ENCODE peak calls at places on chromosomes 13 and 19, in eight cellular contexts. N, J, F, T, K, P, C and Q are unnamed samples.

GRCh38 chr19:33804021-33804799 is 7.5 kb downstream of the KCTD15 start:
- DNase-seq in F (no peak), J (peak), C (peak), P (peak), N (peak), K (peak), T (no peak), Q (no peak)

GRCh38 chr19:12090807-12091206 is 26.3 kb downstream of the ZNF844 start:
- DNase-seq in F (peak), T (peak), K (no peak), J (peak), P (peak), N (peak), C (no peak), Q (no peak)

GRCh38 chr19:41689993-41690800 is 2.1 kb upstream of the CEACAM7 start:
- DNase-seq in J (no peak), P (no peak), N (no peak), K (no peak), T (no peak), C (no peak), F (peak), Q (no peak)

GRCh38 chr13:29551214-29551613 is 44.3 kb downstream of the SLC7A1 start:
- DNase-seq in P (no peak), C (no peak), J (no peak), F (no peak), T (no peak), N (no peak), K (no peak), Q (no peak)

GRCh38 chr19:35596366-35596999 is 10.5 kb downstream of the PMIS2 start:
- DNase-seq in T (no peak), K (no peak), C (no peak), F (no peak), J (no peak), N (no peak), P (no peak), Q (no peak)

GRCh38 chr19:42333975-42334696 is 8.7 kb downstream of the MEGF8 start:
- DNase-seq in C (no peak), J (no peak), K (no peak), F (no peak), P (no peak), N (no peak), T (no peak), Q (no peak)

GRCh38 chr19:40671404-40671803 is 19.0 kb downstream of the NUMBL start:
- DNase-seq in T (no peak), J (no peak), F (no peak), C (no peak), P (no peak), N (no peak), K (no peak), Q (no peak)

GRCh38 chr19:33333615-33334014 is 31.3 kb upstream of the CEBPA start:
- DNase-seq in J (no peak), T (no peak), C (no peak), P (peak), N (no peak), F (no peak), K (no peak), Q (no peak)

GRCh38 chr13:40116008-40116407 is 460.5 kb downstream of the COG6 start:
- DNase-seq in K (peak), P (peak), N (peak), F (peak), T (no peak), C (no peak), J (peak), Q (peak)

GRCh38 chr13:27308941-27309340 is 38.3 kb downstream of the RASL11A start:
- DNase-seq in C (no peak), P (no peak), F (peak), T (no peak), N (no peak), K (no peak), J (no peak), Q (no peak)

GRCh38 chr13:111852701-111853100 is 214.2 kb upstream of the SOX1 start:
- DNase-seq in C (no peak), P (no peak), T (no peak), N (no peak), J (no peak), K (no peak), F (no peak), Q (no peak)

GRCh38 chr19:2534374-2535050 is 58.6 kb downstream of the GADD45B start:
- DNase-seq in J (no peak), K (no peak), F (no peak), T (no peak), N (no peak), C (no peak), P (no peak), Q (no peak)

GRCh38 chr13:105918842-105919741 is 616.4 kb downstream of the EFNB2 start:
- DNase-seq in F (no peak), J (peak), T (no peak), K (peak), N (peak), C (no peak), P (peak), Q (peak)

GRCh38 chr19:5225486-5226345 is 114.9 kb downstream of the PTPRS start:
- DNase-seq in P (no peak), N (no peak), F (no peak), K (no peak), J (no peak), C (no peak), T (no peak), Q (no peak)

GRCh38 chr13:31614704-31615103 is 124.6 kb upstream of the RXFP2 start:
- DNase-seq in F (no peak), N (no peak), J (no peak), K (no peak), P (no peak), C (no peak), T (no peak), Q (no peak)

GRCh38 chr19:10855879-10856522 is 7.8 kb downstream of the C19orf38 start:
- DNase-seq in C (no peak), N (no peak), K (no peak), T (no peak), J (no peak), P (peak), F (no peak), Q (no peak)

GRCh38 chr13:46389985-46390384 is 2.9 kb upstream of the RUBCNL start:
- DNase-seq in K (no peak), P (no peak), F (no peak), N (no peak), T (no peak), C (peak), J (peak), Q (no peak)

GRCh38 chr19:47633516-47633915 is 24.6 kb downstream of the BICRA start:
- DNase-seq in N (no peak), P (peak), T (no peak), C (no peak), F (no peak), J (peak), K (no peak), Q (peak)

GRCh38 chr13:41590643-41591042 is 133.3 kb downstream of the RGCC start:
- DNase-seq in J (peak), K (no peak), F (no peak), C (no peak), P (peak), T (no peak), N (peak), Q (no peak)

GRCh38 chr13:77386880-77387606 is 60.1 kb upstream of the MYCBP2 start:
- DNase-seq in N (peak), J (no peak), T (peak), K (no peak), F (no peak), P (no peak), C (peak), Q (no peak)

GRCh38 chr13:113742000-113742441 is 17.0 kb upstream of the TMEM255B start:
- DNase-seq in J (peak), K (peak), F (no peak), C (no peak), T (no peak), P (peak), N (peak), Q (peak)

GRCh38 chr19:44019498-44019897 is 5.7 kb upstream of the ZNF222 start:
- DNase-seq in T (no peak), F (no peak), N (no peak), J (no peak), C (no peak), P (no peak), K (no peak), Q (no peak)

GRCh38 chr13:90171649-90172048 is 1175.8 kb upstream of the MIR17HG start:
- DNase-seq in C (no peak), N (peak), P (no peak), K (no peak), F (no peak), J (peak), T (no peak), Q (no peak)

GRCh38 chr19:34277244-34277643 is 22.9 kb downstream of the GARRE1 start:
- DNase-seq in T (no peak), K (no peak), J (no peak), N (no peak), F (no peak), P (no peak), C (no peak), Q (no peak)

GRCh38 chr19:10836478-10837325 is 690 bp upstream of the TMED1 start:
- DNase-seq in T (peak), F (peak), C (peak), P (peak), N (peak), K (peak), J (peak), Q (peak)

GRCh38 chr19:1455336-1456120 is 5.6 kb downstream of the APC2 start:
- DNase-seq in J (peak), C (no peak), F (no peak), N (no peak), T (peak), K (no peak), P (peak), Q (peak)

GRCh38 chr19:46349311-46349993 is 2.6 kb downstream of the PPP5C start:
- DNase-seq in N (no peak), C (no peak), J (no peak), P (no peak), K (no peak), T (no peak), F (no peak), Q (no peak)

GRCh38 chr13:75226092-75226491 is 255.9 kb downstream of the TBC1D4 start:
- DNase-seq in K (no peak), F (no peak), C (no peak), J (peak), N (peak), T (no peak), P (peak), Q (peak)

GRCh38 chr13:113585828-113586355 is 1.3 kb downstream of the TFDP1 start:
- DNase-seq in J (no peak), P (no peak), C (no peak), K (no peak), N (no peak), F (peak), T (no peak), Q (no peak)

GRCh38 chr19:18418034-18418724 is 1.0 kb upstream of the SSBP4 start:
- DNase-seq in F (no peak), P (no peak), J (no peak), C (no peak), N (no peak), K (no peak), T (no peak), Q (no peak)

GRCh38 chr19:5293607-5294089 is 47.0 kb downstream of the PTPRS start:
- DNase-seq in P (no peak), F (peak), K (no peak), J (no peak), N (peak), C (no peak), T (no peak), Q (no peak)

GRCh38 chr13:50521750-50522149 is 321.7 kb downstream of the DLEU7 start:
- DNase-seq in N (peak), J (no peak), C (no peak), F (no peak), T (no peak), K (peak), P (peak), Q (no peak)

GRCh38 chr13:51520524-51520923 is 63.7 kb upstream of the WDFY2 start:
- DNase-seq in J (peak), F (no peak), N (peak), P (peak), C (no peak), K (no peak), T (no peak), Q (no peak)

GRCh38 chr13:33497146-33497845 is 211.7 kb upstream of the STARD13 start:
- DNase-seq in K (no peak), F (no peak), T (no peak), C (no peak), J (no peak), N (peak), P (peak), Q (no peak)

GRCh38 chr19:18259848-18260247 is 14.4 kb downstream of the IQCN start:
- DNase-seq in N (no peak), P (no peak), F (no peak), T (no peak), C (no peak), J (no peak), K (no peak), Q (no peak)

DNA sequence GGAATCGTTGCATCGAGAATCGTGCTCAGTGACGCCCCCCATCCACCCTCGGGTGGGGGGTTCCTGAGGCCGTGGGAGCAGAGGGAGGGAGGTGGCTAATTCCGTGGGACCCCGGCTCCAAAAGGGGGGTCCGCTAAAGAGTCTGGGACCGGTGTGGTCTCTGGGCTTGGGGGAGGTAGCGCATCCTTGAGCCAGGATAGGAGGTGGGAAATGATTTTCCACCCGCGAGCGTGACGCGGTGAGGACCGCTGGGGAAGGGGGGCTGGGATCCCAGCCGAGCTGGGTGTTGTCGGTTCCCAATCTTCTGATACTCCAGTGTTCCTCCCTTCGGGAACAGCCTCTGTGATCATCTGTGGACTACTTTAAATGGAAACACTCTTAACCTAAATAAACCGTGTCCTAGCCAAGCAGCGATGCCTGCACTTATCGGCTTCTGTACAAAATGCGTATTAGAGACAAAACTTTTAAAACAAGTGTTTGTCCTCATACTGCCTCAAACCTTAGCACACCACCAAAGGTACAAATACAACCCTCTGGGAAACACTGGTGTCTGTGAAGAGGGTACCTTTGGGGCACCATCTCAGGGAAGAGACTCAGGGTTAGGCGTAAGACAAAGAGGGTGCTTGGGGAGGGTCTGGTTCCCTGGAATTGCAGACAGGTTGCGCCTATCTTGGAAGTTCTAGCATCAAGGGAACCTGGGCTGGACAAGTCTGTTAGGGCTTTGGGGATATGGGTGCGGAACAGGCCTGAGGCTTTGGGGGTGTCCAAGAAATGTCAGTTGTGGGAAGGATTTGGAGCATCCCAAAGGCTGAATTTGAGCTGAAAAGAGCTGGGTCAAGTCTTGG is 16.0 kb downstream of the KCNC3 start:
- DNase-seq in N (no peak), K (no peak), C (no peak), T (no peak), F (no peak), P (no peak), J (no peak), Q (no peak)
- H3K4me3 ChIP-seq in N (no peak), K (no peak), C (no peak), T (no peak), F (no peak), P (no peak), J (no peak), Q (no peak)

GRCh38 chr19:13782537-13782936 is 8.3 kb downstream of the C19orf53 start:
- DNase-seq in T (no peak), F (no peak), N (peak), J (no peak), K (no peak), P (no peak), C (no peak), Q (no peak)

GRCh38 chr19:13778847-13779246 is 4.6 kb downstream of the C19orf53 start:
- DNase-seq in J (no peak), C (no peak), P (no peak), T (no peak), K (no peak), F (no peak), N (no peak), Q (no peak)

GRCh38 chr19:13784731-13785452 is 10.4 kb upstream of the ZSWIM4 start:
- DNase-seq in T (peak), C (peak), F (peak), P (peak), J (peak), N (peak), K (no peak), Q (peak)

GRCh38 chr19:13781547-13781946 is 7.3 kb downstream of the C19orf53 start:
- DNase-seq in T (peak), J (peak), F (peak), K (no peak), P (peak), N (peak), C (peak), Q (peak)

DNA sequence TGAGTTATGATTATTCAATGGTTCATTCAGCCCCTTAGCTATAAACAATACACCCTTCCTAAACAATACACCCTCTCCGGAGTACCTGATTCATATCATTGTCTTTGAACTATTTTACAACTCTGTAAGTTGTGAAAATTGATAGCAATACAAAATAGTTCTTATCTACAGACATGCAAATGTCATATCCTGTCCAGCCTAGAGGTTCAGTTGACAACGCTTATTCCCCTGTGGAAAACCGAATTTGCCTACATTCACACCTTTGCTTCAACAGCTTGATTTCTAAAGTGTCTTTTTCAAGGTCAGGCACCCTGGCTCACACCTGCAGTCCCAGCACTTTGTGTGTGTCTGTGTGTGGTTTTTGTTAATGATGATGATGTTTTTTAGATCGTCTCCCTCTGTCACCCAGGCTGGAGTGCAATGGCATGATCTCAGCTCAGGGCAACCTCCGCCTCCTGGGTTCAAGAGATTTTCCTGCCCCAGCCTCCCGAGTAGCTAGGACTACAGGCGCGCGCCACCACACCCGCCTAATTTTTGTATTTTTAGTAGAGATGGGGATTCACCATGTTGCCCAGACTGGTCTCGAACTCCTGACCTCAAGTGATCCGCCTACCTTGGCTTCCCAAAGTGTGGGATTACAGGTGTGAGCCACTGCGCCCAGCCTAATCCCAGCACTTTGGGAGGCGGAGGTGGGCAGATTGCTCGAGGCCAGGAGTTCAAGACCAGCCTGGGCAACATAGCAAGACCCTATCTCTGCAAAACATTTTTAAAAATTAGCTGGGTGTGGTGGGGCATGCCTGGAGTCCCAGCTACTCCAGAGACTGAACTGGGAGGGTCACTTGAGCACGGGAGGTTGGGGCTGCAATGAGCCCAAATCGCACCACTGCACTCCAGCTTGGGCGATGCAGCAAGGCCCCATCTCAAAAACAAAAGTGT is 9.6 kb downstream of the C19orf53 start:
- DNase-seq in P (no peak), N (no peak), J (no peak), K (no peak), C (no peak), F (no peak), T (no peak), Q (no peak)
- H3K4me3 ChIP-seq in P (no peak), N (no peak), J (no peak), K (no peak), C (no peak), F (no peak), T (no peak), Q (no peak)

GRCh38 chr13:99981115-99982020 is at the start of gene ZIC2:
- DNase-seq in P (peak), N (peak), J (peak), K (no peak), C (no peak), T (no peak), F (no peak), Q (peak)

GRCh38 chr13:99982021-99982740 is 597 bp downstream of the ZIC2 start:
- DNase-seq in F (no peak), P (peak), J (peak), K (no peak), N (peak), T (no peak), C (no peak), Q (no peak)

GRCh38 chr13:99983401-99984133 is 2.0 kb downstream of the ZIC2 start:
- DNase-seq in C (no peak), J (no peak), T (no peak), F (no peak), P (no peak), K (no peak), N (no peak), Q (no peak)

GRCh38 chr13:99984134-99984462 is 2.5 kb downstream of the ZIC2 start:
- DNase-seq in F (no peak), N (no peak), T (no peak), J (no peak), P (no peak), K (no peak), C (no peak), Q (no peak)

GRCh38 chr13:99982741-99983400 is 1.3 kb downstream of the ZIC2 start:
- DNase-seq in T (no peak), P (no peak), J (no peak), C (no peak), N (no peak), K (no peak), F (no peak), Q (no peak)
- H3K4me3 ChIP-seq in T (peak), P (no peak), J (peak), C (no peak), N (no peak), K (no peak), F (no peak), Q (peak)

GRCh38 chr13:44270153-44270552 is 103.5 kb upstream of the SERP2 start:
- DNase-seq in T (no peak), N (no peak), K (no peak), F (no peak), P (no peak), C (no peak), J (no peak), Q (no peak)
- H3K4me3 ChIP-seq in T (no peak), N (no peak), K (no peak), F (no peak), P (no peak), C (no peak), J (no peak), Q (no peak)

GRCh38 chr19:29724102-29724641 is 9.1 kb upstream of the C19orf12 start:
- DNase-seq in K (no peak), F (no peak), P (peak), C (no peak), J (no peak), N (peak), T (no peak), Q (no peak)
- H3K4me3 ChIP-seq in K (peak), F (no peak), P (peak), C (peak), J (peak), N (peak), T (peak), Q (no peak)

GRCh38 chr13:99965329-99966000 is 6.1 kb downstream of the ZIC5 start:
- DNase-seq in F (no peak), J (no peak), P (no peak), T (no peak), K (no peak), N (no peak), C (no peak), Q (no peak)
- H3K4me3 ChIP-seq in F (no peak), J (no peak), P (no peak), T (no peak), K (no peak), N (no peak), C (no peak), Q (no peak)